ENCODE peak calls at places on chromosomes 5 and 9, in seven cellular contexts. V is HCT116, J is SK-N-SH, F is HepG2, Z is GM12878, L is K562, N is H1. R is an unnamed sample.

GRCh38 chr9:28120241-28121025 is 547.2 kb upstream of the C9orf72 start:
- DNase-seq in N (no peak), Z (no peak), J (peak; percentile 40), L (no peak), V (no peak), F (no peak), R (no peak)

GRCh38 chr5:40447438-40447837 is 232.3 kb upstream of the PTGER4 start:
- DNase-seq in V (no peak), F (no peak), L (no peak), J (no peak), N (no peak), Z (no peak), R (no peak)

GRCh38 chr5:40799248-40799647 is 1.1 kb upstream of the PRKAA1 start:
- DNase-seq in Z (no peak), F (no peak), V (no peak), N (no peak), L (no peak), J (no peak), R (no peak)

GRCh38 chr5:88480766-88481499 is 212.3 kb upstream of the TMEM161B start:
- DNase-seq in Z (no peak), N (no peak), V (no peak), F (no peak), L (no peak), J (no peak), R (no peak)

GRCh38 chr5:172891716-172892421 is 57.8 kb downstream of the ERGIC1 start:
- DNase-seq in J (no peak), V (no peak), Z (no peak), L (no peak), F (no peak), N (no peak), R (no peak)

GRCh38 chr5:134503088-134503936 is 22.2 kb upstream of the JADE2 start:
- DNase-seq in L (peak; percentile 49), N (peak; percentile 59), Z (peak; percentile 53), F (peak; percentile 93), V (peak; percentile 77), J (peak; percentile 34), R (peak; percentile 64)

GRCh38 chr5:9861664-9862256 is 231.6 kb upstream of the TAS2R1 start:
- DNase-seq in F (no peak), V (no peak), N (no peak), L (no peak), Z (no peak), J (peak; percentile 79), R (no peak)

GRCh38 chr9:8071445-8071798 is 271.8 kb upstream of the DMAC1 start:
- DNase-seq in V (no peak), L (no peak), N (no peak), F (no peak), Z (no peak), J (no peak), R (no peak)

GRCh38 chr5:137144656-137145055 is 354.5 kb downstream of the SPOCK1 start:
- DNase-seq in F (no peak), J (no peak), N (no peak), V (no peak), Z (no peak), L (no peak), R (no peak)

GRCh38 chr5:137145726-137146125 is 353.4 kb downstream of the SPOCK1 start:
- DNase-seq in V (no peak), F (no peak), L (no peak), Z (no peak), N (no peak), J (no peak), R (no peak)

GRCh38 chr5:137147346-137147745 is 351.8 kb downstream of the SPOCK1 start:
- DNase-seq in L (no peak), V (no peak), Z (no peak), F (no peak), N (no peak), J (no peak), R (no peak)

GRCh38 chr5:137148128-137148527 is 351.0 kb downstream of the SPOCK1 start:
- DNase-seq in N (no peak), Z (no peak), J (no peak), F (no peak), L (no peak), V (no peak), R (no peak)

DNA sequence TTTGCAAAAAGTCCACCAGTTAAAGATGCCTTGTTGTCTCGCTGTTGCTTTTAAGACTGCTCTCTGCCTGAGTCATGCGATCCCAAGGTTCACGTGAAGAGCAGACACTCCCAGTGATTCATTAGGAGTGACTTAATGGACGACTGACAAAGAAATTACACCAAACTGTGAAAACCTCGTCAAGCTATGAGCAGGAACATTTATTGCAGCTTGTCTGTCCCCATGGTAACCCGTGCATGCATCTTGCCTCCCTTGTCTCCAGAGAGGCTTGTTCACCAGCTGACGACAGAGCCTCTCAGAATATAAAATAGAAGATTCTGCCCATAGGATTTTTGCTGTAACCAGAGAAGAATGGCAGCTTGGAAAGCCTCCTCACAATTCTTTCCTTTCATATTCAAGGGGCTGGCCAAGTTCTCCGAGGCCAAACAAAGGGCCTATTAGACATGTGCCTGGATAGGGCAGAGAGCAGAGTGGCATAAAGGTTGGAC is 352.7 kb downstream of the SPOCK1 start:
- DNase-seq in N (no peak), J (no peak), Z (no peak), L (no peak), V (peak; percentile 8), F (no peak), R (peak; percentile 23)
- TF ChIP-seq YY1 in N (no peak), J (no peak), Z (no peak), L (no peak), V (no peak), F (no peak), R (no peak)

GRCh38 chr5:14405267-14405666 is 176.3 kb upstream of the OTULINL start:
- DNase-seq in V (no peak), L (peak; percentile 27), J (peak; percentile 47), N (no peak), F (no peak), Z (no peak), R (no peak)

GRCh38 chr5:14407746-14408175 is 173.8 kb upstream of the OTULINL start:
- DNase-seq in L (no peak), F (no peak), N (no peak), V (no peak), Z (no peak), J (no peak), R (no peak)

GRCh38 chr5:14407051-14407450 is 174.5 kb upstream of the OTULINL start:
- DNase-seq in L (no peak), Z (no peak), J (no peak), F (no peak), V (no peak), N (no peak), R (no peak)

GRCh38 chr5:14406554-14406849 is 175.1 kb upstream of the OTULINL start:
- DNase-seq in V (no peak), J (no peak), L (no peak), F (no peak), Z (no peak), N (no peak), R (no peak)

DNA sequence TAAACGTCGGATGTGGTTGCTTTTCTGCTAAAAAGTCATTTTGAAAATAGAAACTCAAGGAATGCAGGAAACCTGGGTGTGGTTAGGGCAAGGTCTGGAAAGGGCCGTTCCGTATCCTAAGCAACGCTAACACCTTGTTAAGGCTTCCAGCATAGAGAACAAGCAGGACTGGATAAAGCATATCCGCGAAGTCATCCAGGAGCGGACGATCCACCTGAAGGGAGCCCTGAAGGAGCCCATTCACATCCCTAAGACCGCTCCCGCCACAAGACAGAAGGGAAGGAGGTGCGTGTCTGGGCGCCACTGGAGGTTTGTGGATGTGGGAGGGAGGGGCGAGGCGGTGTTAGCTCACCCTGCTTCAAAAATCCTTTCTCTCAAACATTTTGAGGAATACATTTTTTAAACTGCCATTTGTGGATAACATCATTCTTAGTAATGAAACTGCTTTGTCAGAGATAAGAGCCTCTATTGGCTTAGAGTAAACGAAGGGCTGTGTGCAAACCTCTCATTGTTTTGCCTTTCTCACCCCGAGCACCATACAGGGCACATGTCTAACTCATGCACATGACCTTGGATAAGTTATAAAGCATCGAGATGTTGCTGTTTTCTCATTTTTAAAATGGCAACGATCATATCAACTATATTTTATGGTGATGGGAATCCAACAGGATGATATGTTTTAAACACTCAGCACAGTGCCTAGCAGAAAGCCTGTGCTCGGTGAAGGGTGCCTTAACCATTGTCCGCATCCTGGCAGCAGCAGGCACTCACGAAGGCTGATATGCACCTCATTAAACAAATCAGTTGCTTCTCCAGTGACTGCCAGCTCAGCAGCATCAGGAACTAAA is 175.7 kb upstream of the OTULINL start:
- DNase-seq in F (no peak), J (no peak), Z (no peak), L (no peak), N (no peak), V (no peak), R (no peak)
- TF ChIP-seq YY1 in F (no peak), J (no peak), Z (no peak), L (no peak), N (no peak), V (no peak), R (no peak)

GRCh38 chr5:43042176-43042625 is 2.1 kb upstream of the ANXA2R start:
- DNase-seq in L (peak; percentile 61), J (peak; percentile 68), Z (no peak), N (peak; percentile 79), V (peak; percentile 43), F (peak; percentile 47), R (no peak)
- TF ChIP-seq YY1 in L (peak; percentile 36), J (peak; percentile 75), Z (peak; percentile 91), N (peak; percentile 80), V (no peak), F (peak; percentile 79), R (no peak)

DNA sequence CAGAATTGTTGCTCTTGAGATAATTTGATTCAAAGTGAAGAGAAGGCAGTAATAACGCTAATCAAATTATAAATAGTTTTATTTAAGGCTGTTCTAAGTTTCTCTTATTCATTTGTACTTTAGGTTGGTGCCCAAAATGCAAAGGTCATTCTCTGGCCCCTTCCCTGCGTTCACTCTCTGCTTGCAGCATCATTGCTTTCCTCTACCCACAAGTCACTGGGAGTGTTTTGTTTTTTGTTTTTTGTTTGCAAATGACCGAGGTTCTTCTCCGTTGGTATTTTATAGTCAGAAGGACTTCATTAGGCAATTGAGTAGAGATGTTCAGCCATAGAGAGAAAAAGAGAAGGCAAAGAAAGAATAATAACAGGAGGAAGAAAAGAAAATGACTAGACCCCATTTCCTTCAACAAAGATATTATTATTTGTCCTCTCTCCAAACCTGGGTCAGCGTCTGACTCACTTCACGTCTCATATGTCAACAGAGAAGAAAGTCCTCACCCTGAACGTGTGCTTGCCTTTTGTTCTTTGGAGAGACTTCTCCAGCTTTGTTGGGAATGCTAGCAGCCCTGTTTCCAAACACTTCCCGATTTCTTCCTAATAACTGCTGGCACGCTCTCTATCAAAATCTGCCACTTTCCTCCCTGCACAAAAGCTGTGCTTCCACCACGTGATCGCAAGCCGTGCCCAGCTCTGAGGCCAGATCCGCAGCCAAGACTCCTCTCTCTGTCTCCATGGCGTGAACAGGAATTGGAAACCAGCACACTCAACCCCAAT is 119.8 kb downstream of the EBF1 start:
- DNase-seq in Z (no peak), N (no peak), L (no peak), J (no peak), F (no peak), V (no peak), R (no peak)
- TF ChIP-seq YY1 in Z (no peak), N (no peak), L (no peak), J (no peak), F (no peak), V (no peak), R (no peak)